ENCODE peak calls at places on chromosomes 5 and 9, in nine cellular contexts. P is suprapubic skin, J is A549, X is stomach, M is SK-N-SH, O is H1, B is tibial nerve, S is HepG2, G is transverse colon. D is an unnamed sample.

GRCh38 chr5:19047277-19047676 is 940.7 kb downstream of the CDH18 start:
- DNase-seq in P (no peak), J (no peak), X (no peak), M (no peak), O (no peak), B (no peak), S (no peak), G (no peak), D (no peak)

GRCh38 chr5:1883120-1883924 is 597 bp upstream of the IRX4 start:
- DNase-seq in P (no peak), J (peak), X (no peak), M (peak), O (peak), B (no peak), S (no peak), G (no peak), D (no peak)

GRCh38 chr5:44365351-44365750 is 23.9 kb downstream of the FGF10 start:
- DNase-seq in P (no peak), J (no peak), X (no peak), M (no peak), O (no peak), B (no peak), S (no peak), G (no peak), D (no peak)

GRCh38 chr5:142057697-142058056 is 44.9 kb upstream of the GNPDA1 start:
- DNase-seq in P (no peak), J (no peak), X (no peak), M (no peak), O (no peak), B (no peak), S (no peak), G (no peak), D (no peak)

GRCh38 chr5:1521054-1521453 is 2.7 kb downstream of the LPCAT1 start:
- DNase-seq in P (peak), J (no peak), X (peak), M (no peak), O (peak), B (no peak), S (no peak), G (peak), D (no peak)

GRCh38 chr5:147303976-147304375 is 69.2 kb downstream of the STK32A start:
- DNase-seq in P (no peak), J (no peak), X (no peak), M (no peak), O (no peak), B (no peak), S (no peak), G (no peak), D (no peak)

GRCh38 chr5:95870105-95870672 is 47.7 kb upstream of the GLRX start:
- DNase-seq in P (no peak), J (no peak), X (no peak), M (no peak), O (no peak), B (no peak), S (peak), G (no peak), D (no peak)

GRCh38 chr9:35659340-35659739 is 1.2 kb downstream of the CCDC107 start:
- DNase-seq in P (no peak), J (no peak), X (no peak), M (no peak), O (no peak), B (no peak), S (no peak), G (no peak), D (no peak)

GRCh38 chr5:107673368-107674136 is 2.8 kb upstream of the EFNA5 start:
- DNase-seq in P (peak), J (peak), X (peak), M (peak), O (peak), B (peak), S (peak), G (peak), D (peak)

GRCh38 chr5:87127426-87127825 is 140.3 kb upstream of the RASA1 start:
- DNase-seq in P (no peak), J (no peak), X (no peak), M (no peak), O (no peak), B (no peak), S (no peak), G (no peak), D (no peak)

GRCh38 chr5:180599981-180600553 is 8.8 kb upstream of the SCGB3A1 start:
- DNase-seq in P (peak), J (no peak), X (peak), M (peak), O (no peak), B (no peak), S (no peak), G (no peak), D (no peak)

GRCh38 chr5:108729306-108729645 is 18.4 kb upstream of the FER start:
- DNase-seq in P (no peak), J (no peak), X (no peak), M (no peak), O (no peak), B (no peak), S (no peak), G (no peak), D (no peak)

GRCh38 chr5:52956915-52957747 is 32.0 kb upstream of the ITGA2 start:
- DNase-seq in P (no peak), J (no peak), X (no peak), M (no peak), O (no peak), B (no peak), S (peak), G (no peak), D (no peak)
- TF ChIP-seq EP300 in P (no peak), J (no peak), X (no peak), M (no peak), O (no peak), B (no peak), S (peak), G (no peak), D (no peak)

DNA sequence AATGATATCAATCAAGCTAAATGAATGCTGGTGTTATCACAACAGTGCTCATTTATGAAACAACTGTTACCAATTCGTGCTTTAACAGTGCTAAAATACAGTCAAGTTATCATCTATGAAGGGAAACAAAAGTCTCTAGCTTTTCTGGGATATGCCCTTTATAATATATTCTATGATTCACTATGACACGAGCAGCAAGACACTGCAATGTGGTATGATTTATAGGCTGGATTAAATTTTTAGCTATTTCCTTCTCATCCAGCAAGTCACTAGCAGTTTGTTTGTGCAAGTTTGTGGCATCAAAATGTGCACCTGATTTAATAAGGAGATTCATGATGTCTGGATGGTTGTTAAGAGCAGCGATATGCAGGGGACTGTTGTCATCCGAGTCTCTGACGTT is 20.4 kb downstream of the FEM1C start:
- DNase-seq in P (no peak), J (no peak), X (no peak), M (no peak), O (no peak), B (no peak), S (no peak), G (no peak), D (no peak)
- TF ChIP-seq EP300 in P (no peak), J (no peak), X (no peak), M (no peak), O (no peak), B (no peak), S (no peak), G (no peak), D (no peak)

DNA sequence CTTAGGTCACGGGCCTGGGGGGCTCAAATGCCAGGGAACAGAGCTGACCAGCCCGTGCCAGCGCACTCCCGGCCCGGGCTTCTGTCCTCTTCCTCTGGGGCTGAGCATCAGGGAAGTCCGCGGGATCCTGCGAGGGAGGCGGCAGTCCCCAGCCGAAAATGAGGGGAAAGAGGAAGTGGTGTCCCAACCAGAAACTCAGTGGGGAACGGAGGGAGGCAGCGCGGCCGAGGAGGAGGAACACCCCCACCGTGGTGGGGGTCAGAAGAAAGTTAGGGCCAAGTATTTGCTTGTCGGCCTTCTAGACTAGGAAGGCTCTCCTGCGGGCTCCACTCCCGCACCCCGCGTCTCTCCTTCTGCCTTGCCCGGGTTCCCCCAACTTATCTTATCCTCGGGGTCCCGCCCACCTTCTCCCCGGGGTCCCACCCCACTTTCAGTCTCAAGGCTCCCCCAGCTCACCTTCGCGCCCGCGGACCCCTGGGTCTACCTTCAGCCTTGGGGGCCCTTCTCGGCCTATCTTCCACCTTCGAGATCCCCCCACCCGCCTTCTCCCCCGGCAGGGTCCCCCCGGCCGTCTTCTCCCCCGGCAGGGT is 583 bp upstream of the PHF2 start:
- DNase-seq in P (peak), J (peak), X (peak), M (peak), O (peak), B (peak), S (no peak), G (peak), D (peak)
- TF ChIP-seq EP300 in P (no peak), J (no peak), X (no peak), M (no peak), O (no peak), B (no peak), S (no peak), G (no peak), D (no peak)

GRCh38 chr5:172902497-172903472 is 56.4 kb upstream of the RPL26L1 start:
- DNase-seq in P (no peak), J (peak), X (peak), M (peak), O (peak), B (peak), S (peak), G (peak), D (peak)

GRCh38 chr5:172901012-172901780 is 58.0 kb upstream of the RPL26L1 start:
- DNase-seq in P (no peak), J (no peak), X (peak), M (no peak), O (no peak), B (no peak), S (peak), G (peak), D (peak)

GRCh38 chr5:172904312-172904642 is 54.9 kb upstream of the RPL26L1 start:
- DNase-seq in P (no peak), J (no peak), X (no peak), M (no peak), O (no peak), B (no peak), S (no peak), G (no peak), D (no peak)

GRCh38 chr5:172903790-172904189 is 55.4 kb upstream of the RPL26L1 start:
- DNase-seq in P (no peak), J (no peak), X (peak), M (peak), O (no peak), B (no peak), S (no peak), G (peak), D (peak)

DNA sequence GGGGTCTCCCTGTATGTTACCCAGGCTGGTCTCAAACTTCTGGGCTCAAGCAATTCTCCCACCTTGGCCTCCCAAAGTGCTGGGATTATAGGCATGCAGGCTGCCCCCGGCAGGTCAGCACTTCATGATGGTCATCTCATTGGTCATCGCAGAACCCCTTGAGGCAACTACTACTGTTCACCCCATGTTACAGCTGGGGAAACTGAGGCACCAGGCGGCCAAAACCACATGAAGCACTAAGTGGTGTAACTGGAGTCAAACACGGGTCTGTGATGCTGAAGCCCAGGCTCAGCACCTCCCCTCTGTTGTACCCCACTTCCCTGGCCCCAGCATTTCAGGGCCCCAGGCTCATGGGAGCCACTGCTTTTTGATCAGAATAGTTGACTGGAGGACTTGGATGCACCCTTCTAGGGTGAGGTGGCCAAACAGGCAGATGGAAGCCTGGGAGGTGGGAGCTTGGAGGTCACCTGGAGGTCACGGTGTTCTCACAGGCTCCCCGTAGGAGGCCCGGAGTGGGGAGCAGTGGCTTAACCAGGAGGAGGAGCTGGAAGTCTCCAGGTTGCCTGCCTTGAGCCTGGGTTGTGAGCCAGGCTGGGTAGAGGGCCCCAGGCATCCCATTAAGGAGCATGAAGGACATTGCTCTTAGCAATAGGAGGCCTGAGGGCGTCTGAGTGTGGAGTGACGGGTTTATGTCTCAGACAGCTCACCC is 57.3 kb upstream of the RPL26L1 start:
- DNase-seq in P (no peak), J (peak), X (no peak), M (no peak), O (no peak), B (no peak), S (no peak), G (no peak), D (peak)
- TF ChIP-seq EP300 in P (no peak), J (no peak), X (no peak), M (no peak), O (no peak), B (no peak), S (no peak), G (no peak), D (no peak)

DNA sequence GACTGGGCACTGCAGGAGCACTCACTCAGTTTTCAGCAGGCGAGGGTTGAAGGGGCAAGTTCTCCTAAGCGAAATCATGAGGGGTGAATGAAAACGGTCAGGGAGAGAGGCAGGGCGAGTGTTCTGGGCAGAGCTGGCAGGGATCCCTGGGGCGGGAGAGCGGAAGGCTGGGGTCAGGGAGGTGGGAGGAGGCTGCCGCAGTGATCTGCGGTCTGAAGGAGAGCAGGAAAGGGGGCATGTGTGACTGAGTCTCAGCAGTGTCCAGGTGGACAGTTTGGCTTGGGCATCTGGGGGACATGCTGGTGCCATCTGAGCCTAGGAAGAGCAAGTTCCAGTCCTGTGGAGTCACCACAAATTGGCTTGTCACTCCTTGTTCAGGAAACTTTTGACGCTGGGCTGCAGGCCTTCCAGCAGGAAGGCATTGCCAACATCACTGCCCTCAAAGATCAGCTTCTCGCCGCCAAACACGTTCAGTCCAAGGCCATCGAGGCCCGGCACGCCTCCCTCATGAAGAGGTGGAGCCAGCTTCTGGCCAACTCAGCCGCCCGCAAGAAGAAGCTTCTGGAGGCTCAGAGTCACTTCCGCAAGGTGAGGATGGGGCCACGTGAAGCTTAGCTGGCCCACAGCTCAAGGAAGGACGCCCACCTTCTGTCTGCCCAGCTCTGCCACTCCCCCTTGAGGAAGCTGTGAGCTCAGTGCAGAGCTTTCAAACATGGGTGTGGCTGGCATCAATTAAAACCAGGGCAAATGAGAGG is 31.1 kb downstream of the DYNC2I2 start:
- DNase-seq in P (no peak), J (no peak), X (no peak), M (peak), O (no peak), B (no peak), S (no peak), G (peak), D (peak)
- TF ChIP-seq EP300 in P (no peak), J (no peak), X (no peak), M (no peak), O (no peak), B (no peak), S (no peak), G (no peak), D (no peak)

GRCh38 chr9:19030899-19031298 is 2.1 kb downstream of the SAXO1 start:
- DNase-seq in P (no peak), J (no peak), X (no peak), M (no peak), O (no peak), B (no peak), S (no peak), G (no peak), D (no peak)
- TF ChIP-seq EP300 in P (no peak), J (no peak), X (no peak), M (no peak), O (no peak), B (no peak), S (no peak), G (no peak), D (no peak)

GRCh38 chr9:134181648-134182034 is 17.3 kb upstream of the RNU6ATAC start:
- DNase-seq in P (peak), J (no peak), X (no peak), M (no peak), O (no peak), B (no peak), S (no peak), G (no peak), D (no peak)
- TF ChIP-seq EP300 in P (no peak), J (no peak), X (no peak), M (no peak), O (no peak), B (no peak), S (no peak), G (no peak), D (no peak)

DNA sequence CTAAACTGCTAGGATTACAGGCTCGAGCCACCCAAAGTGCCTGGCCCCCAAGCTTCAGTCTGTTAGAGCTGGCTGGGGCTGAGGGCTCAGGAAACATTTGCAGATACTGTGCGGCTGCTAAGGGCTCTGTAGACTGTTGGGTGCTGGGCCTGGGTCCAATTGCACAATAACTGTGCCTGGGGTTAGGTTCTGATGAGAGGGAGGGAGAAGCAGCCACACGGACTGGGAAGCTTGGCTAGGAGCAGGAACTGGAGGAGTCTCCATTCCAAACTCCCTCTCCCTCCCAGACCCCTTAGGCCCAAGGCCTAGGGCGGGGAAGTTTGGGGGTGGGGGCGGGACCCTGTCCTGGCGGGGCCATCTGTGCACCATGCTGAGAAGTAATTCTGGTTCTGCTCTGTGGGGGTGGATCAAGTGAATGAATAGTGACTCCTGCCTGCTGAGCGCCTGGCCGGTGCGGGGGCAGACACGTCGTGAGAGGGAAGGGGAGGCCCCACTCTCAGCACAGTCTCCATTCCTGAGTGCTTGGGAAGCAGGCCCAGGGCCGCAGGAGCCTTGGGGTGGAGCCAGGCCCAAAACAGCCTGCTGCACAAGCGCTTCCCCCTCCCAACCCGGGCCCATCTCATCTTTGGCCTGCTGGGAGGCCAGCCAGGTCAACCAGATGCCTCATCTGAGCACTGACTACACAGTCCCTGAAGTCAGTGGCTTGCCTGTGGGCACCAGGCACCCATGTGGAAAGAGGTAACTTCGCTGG is 1.5 kb downstream of the ASS1 start:
- DNase-seq in P (peak), J (no peak), X (peak), M (peak), O (peak), B (peak), S (peak), G (peak), D (peak)
- TF ChIP-seq EP300 in P (no peak), J (no peak), X (no peak), M (no peak), O (no peak), B (no peak), S (no peak), G (no peak), D (no peak)